ENCODE peak calls at places on chromosomes 6 and 20, in six cellular contexts. One of them, this sample, is unnamed.

GRCh38 chr6:13407709-13408695 is 79.4 kb downstream of the GFOD1 start:
- DNase-seq in RWPE1: peak
- DNase-seq in nephron progenitor cell: no peak
- DNase-seq in GM23338: no peak
- DNase-seq in choroid plexus epithelial cell: peak
- DNase-seq in stimulated activated CD4-positive, alpha-beta T cell treated with anti-CD3 and anti-CD28 coated beads, Interleukin-1b, Interleukin-23, amount 100 ng/mL, for 24 hours: no peak
- DNase-seq in this sample: peak

GRCh38 chr20:36315545-36316351 is 9.6 kb downstream of the DLGAP4 start:
- DNase-seq in choroid plexus epithelial cell: no peak
- DNase-seq in stimulated activated CD4-positive, alpha-beta T cell treated with anti-CD3 and anti-CD28 coated beads, Interleukin-1b, Interleukin-23, amount 100 ng/mL, for 24 hours: no peak
- DNase-seq in GM23338: no peak
- DNase-seq in nephron progenitor cell: no peak
- DNase-seq in RWPE1: no peak
- DNase-seq in this sample: no peak

GRCh38 chr6:32815996-32816395 is 806 bp downstream of the HLA-DOB start:
- DNase-seq in nephron progenitor cell: no peak
- DNase-seq in stimulated activated CD4-positive, alpha-beta T cell treated with anti-CD3 and anti-CD28 coated beads, Interleukin-1b, Interleukin-23, amount 100 ng/mL, for 24 hours: no peak
- DNase-seq in RWPE1: no peak
- DNase-seq in choroid plexus epithelial cell: no peak
- DNase-seq in GM23338: no peak
- DNase-seq in this sample: no peak

GRCh38 chr6:24752503-24752902 is 22.2 kb upstream of the GMNN start:
- DNase-seq in stimulated activated CD4-positive, alpha-beta T cell treated with anti-CD3 and anti-CD28 coated beads, Interleukin-1b, Interleukin-23, amount 100 ng/mL, for 24 hours: no peak
- DNase-seq in choroid plexus epithelial cell: no peak
- DNase-seq in GM23338: no peak
- DNase-seq in nephron progenitor cell: no peak
- DNase-seq in RWPE1: no peak
- DNase-seq in this sample: no peak

GRCh38 chr6:87164004-87164403 is 8.6 kb downstream of the ZNF292 start:
- DNase-seq in RWPE1: no peak
- DNase-seq in stimulated activated CD4-positive, alpha-beta T cell treated with anti-CD3 and anti-CD28 coated beads, Interleukin-1b, Interleukin-23, amount 100 ng/mL, for 24 hours: no peak
- DNase-seq in GM23338: no peak
- DNase-seq in choroid plexus epithelial cell: no peak
- DNase-seq in nephron progenitor cell: no peak
- DNase-seq in this sample: no peak

GRCh38 chr6:4920914-4921410 is 82.9 kb downstream of the RPP40 start:
- DNase-seq in nephron progenitor cell: no peak
- DNase-seq in choroid plexus epithelial cell: no peak
- DNase-seq in RWPE1: no peak
- DNase-seq in GM23338: no peak
- DNase-seq in stimulated activated CD4-positive, alpha-beta T cell treated with anti-CD3 and anti-CD28 coated beads, Interleukin-1b, Interleukin-23, amount 100 ng/mL, for 24 hours: no peak
- DNase-seq in this sample: no peak

GRCh38 chr6:17869010-17869752 is 118.3 kb downstream of the KIF13A start:
- DNase-seq in choroid plexus epithelial cell: no peak
- DNase-seq in stimulated activated CD4-positive, alpha-beta T cell treated with anti-CD3 and anti-CD28 coated beads, Interleukin-1b, Interleukin-23, amount 100 ng/mL, for 24 hours: no peak
- DNase-seq in RWPE1: no peak
- DNase-seq in GM23338: no peak
- DNase-seq in nephron progenitor cell: no peak
- DNase-seq in this sample: no peak

GRCh38 chr20:11469795-11470495 is 447.7 kb upstream of the BTBD3 start:
- DNase-seq in stimulated activated CD4-positive, alpha-beta T cell treated with anti-CD3 and anti-CD28 coated beads, Interleukin-1b, Interleukin-23, amount 100 ng/mL, for 24 hours: no peak
- DNase-seq in GM23338: no peak
- DNase-seq in nephron progenitor cell: no peak
- DNase-seq in choroid plexus epithelial cell: no peak
- DNase-seq in RWPE1: no peak
- DNase-seq in this sample: no peak

GRCh38 chr6:142568857-142569597 is 267.2 kb downstream of the ADGRG6 start:
- DNase-seq in nephron progenitor cell: no peak
- DNase-seq in GM23338: no peak
- DNase-seq in choroid plexus epithelial cell: peak
- DNase-seq in RWPE1: no peak
- DNase-seq in stimulated activated CD4-positive, alpha-beta T cell treated with anti-CD3 and anti-CD28 coated beads, Interleukin-1b, Interleukin-23, amount 100 ng/mL, for 24 hours: no peak
- DNase-seq in this sample: peak

GRCh38 chr6:43402819-43403218 is 24.5 kb upstream of the ABCC10 start:
- DNase-seq in choroid plexus epithelial cell: no peak
- DNase-seq in GM23338: no peak
- DNase-seq in stimulated activated CD4-positive, alpha-beta T cell treated with anti-CD3 and anti-CD28 coated beads, Interleukin-1b, Interleukin-23, amount 100 ng/mL, for 24 hours: no peak
- DNase-seq in nephron progenitor cell: no peak
- DNase-seq in RWPE1: no peak
- DNase-seq in this sample: no peak

GRCh38 chr6:166411721-166412151 is 29.0 kb upstream of the MPC1 start:
- DNase-seq in stimulated activated CD4-positive, alpha-beta T cell treated with anti-CD3 and anti-CD28 coated beads, Interleukin-1b, Interleukin-23, amount 100 ng/mL, for 24 hours: no peak
- DNase-seq in nephron progenitor cell: no peak
- DNase-seq in choroid plexus epithelial cell: no peak
- DNase-seq in GM23338: no peak
- DNase-seq in RWPE1: no peak
- DNase-seq in this sample: no peak

GRCh38 chr6:29236060-29236459 is 65.4 kb downstream of the OR2J2 start:
- DNase-seq in nephron progenitor cell: no peak
- DNase-seq in RWPE1: no peak
- DNase-seq in choroid plexus epithelial cell: no peak
- DNase-seq in GM23338: peak
- DNase-seq in stimulated activated CD4-positive, alpha-beta T cell treated with anti-CD3 and anti-CD28 coated beads, Interleukin-1b, Interleukin-23, amount 100 ng/mL, for 24 hours: no peak
- DNase-seq in this sample: no peak

GRCh38 chr20:47027042-47027441 is 132.4 kb downstream of the EYA2 start:
- DNase-seq in nephron progenitor cell: no peak
- DNase-seq in GM23338: no peak
- DNase-seq in stimulated activated CD4-positive, alpha-beta T cell treated with anti-CD3 and anti-CD28 coated beads, Interleukin-1b, Interleukin-23, amount 100 ng/mL, for 24 hours: no peak
- DNase-seq in choroid plexus epithelial cell: no peak
- DNase-seq in RWPE1: no peak
- DNase-seq in this sample: no peak

GRCh38 chr6:25014375-25014774 is 78.6 kb upstream of the RIPOR2 start:
- DNase-seq in GM23338: no peak
- DNase-seq in RWPE1: no peak
- DNase-seq in stimulated activated CD4-positive, alpha-beta T cell treated with anti-CD3 and anti-CD28 coated beads, Interleukin-1b, Interleukin-23, amount 100 ng/mL, for 24 hours: no peak
- DNase-seq in choroid plexus epithelial cell: no peak
- DNase-seq in nephron progenitor cell: no peak
- DNase-seq in this sample: no peak

GRCh38 chr6:14799928-14800327 is 445.9 kb upstream of the JARID2 start:
- DNase-seq in choroid plexus epithelial cell: peak
- DNase-seq in GM23338: peak
- DNase-seq in stimulated activated CD4-positive, alpha-beta T cell treated with anti-CD3 and anti-CD28 coated beads, Interleukin-1b, Interleukin-23, amount 100 ng/mL, for 24 hours: no peak
- DNase-seq in RWPE1: peak
- DNase-seq in nephron progenitor cell: no peak
- DNase-seq in this sample: peak

GRCh38 chr20:17735959-17736621 is 36.3 kb downstream of the BANF2 start:
- DNase-seq in RWPE1: no peak
- DNase-seq in choroid plexus epithelial cell: no peak
- DNase-seq in stimulated activated CD4-positive, alpha-beta T cell treated with anti-CD3 and anti-CD28 coated beads, Interleukin-1b, Interleukin-23, amount 100 ng/mL, for 24 hours: no peak
- DNase-seq in GM23338: no peak
- DNase-seq in nephron progenitor cell: no peak
- DNase-seq in this sample: no peak

GRCh38 chr20:48236485-48237055 is 451.3 kb upstream of the SULF2 start:
- DNase-seq in stimulated activated CD4-positive, alpha-beta T cell treated with anti-CD3 and anti-CD28 coated beads, Interleukin-1b, Interleukin-23, amount 100 ng/mL, for 24 hours: no peak
- DNase-seq in choroid plexus epithelial cell: no peak
- DNase-seq in GM23338: no peak
- DNase-seq in nephron progenitor cell: no peak
- DNase-seq in RWPE1: no peak
- DNase-seq in this sample: no peak

GRCh38 chr6:170129691-170130171 is 161.1 kb downstream of the DLL1 start:
- DNase-seq in choroid plexus epithelial cell: peak
- DNase-seq in nephron progenitor cell: no peak
- DNase-seq in stimulated activated CD4-positive, alpha-beta T cell treated with anti-CD3 and anti-CD28 coated beads, Interleukin-1b, Interleukin-23, amount 100 ng/mL, for 24 hours: no peak
- DNase-seq in RWPE1: peak
- DNase-seq in GM23338: no peak
- DNase-seq in this sample: no peak